ENCODE peak calls at places on chromosome 14, in eight cellular contexts. One of them, this sample, is unnamed.

GRCh38 chr14:29663281-29663801 is 264.3 kb downstream of the PRKD1 start:
- DNase-seq in cardiac fibroblast: peak; percentile 30
- DNase-seq in A673: no peak
- DNase-seq in GM23338: peak; percentile 74
- DNase-seq in IMR-90: no peak
- DNase-seq in LNCaP clone FGC: no peak
- DNase-seq in retinal pigment epithelial cell: no peak
- DNase-seq in sigmoid colon: no peak
- DNase-seq in this sample: no peak

GRCh38 chr14:79668941-79669340 is 542.4 kb downstream of the DIO2 start:
- DNase-seq in cardiac fibroblast: no peak
- DNase-seq in A673: no peak
- DNase-seq in GM23338: no peak
- DNase-seq in IMR-90: no peak
- DNase-seq in LNCaP clone FGC: no peak
- DNase-seq in retinal pigment epithelial cell: peak; percentile 5
- DNase-seq in sigmoid colon: no peak
- DNase-seq in this sample: no peak

GRCh38 chr14:31118892-31119291 is 88.7 kb downstream of the HECTD1 start:
- DNase-seq in cardiac fibroblast: peak; percentile 36
- DNase-seq in A673: no peak
- DNase-seq in GM23338: no peak
- DNase-seq in IMR-90: no peak
- DNase-seq in LNCaP clone FGC: no peak
- DNase-seq in retinal pigment epithelial cell: peak; percentile 4
- DNase-seq in sigmoid colon: no peak
- DNase-seq in this sample: no peak

GRCh38 chr14:77470192-77470870 is 12.4 kb downstream of the AHSA1 start:
- DNase-seq in cardiac fibroblast: no peak
- DNase-seq in A673: peak; percentile 48
- DNase-seq in GM23338: peak; percentile 31
- DNase-seq in IMR-90: no peak
- DNase-seq in LNCaP clone FGC: peak; percentile 75
- DNase-seq in retinal pigment epithelial cell: no peak
- DNase-seq in sigmoid colon: no peak
- DNase-seq in this sample: no peak

GRCh38 chr14:28102814-28103213 is 663.8 kb upstream of the FOXG1 start:
- DNase-seq in cardiac fibroblast: peak; percentile 48
- DNase-seq in A673: no peak
- DNase-seq in GM23338: no peak
- DNase-seq in IMR-90: no peak
- DNase-seq in LNCaP clone FGC: no peak
- DNase-seq in retinal pigment epithelial cell: no peak
- DNase-seq in sigmoid colon: no peak
- DNase-seq in this sample: no peak

GRCh38 chr14:64502476-64503183 is 1.0 kb downstream of the ZBTB25 start:
- DNase-seq in cardiac fibroblast: no peak
- DNase-seq in A673: no peak
- DNase-seq in GM23338: peak; percentile 50
- DNase-seq in IMR-90: peak; percentile 16
- DNase-seq in LNCaP clone FGC: no peak
- DNase-seq in retinal pigment epithelial cell: no peak
- DNase-seq in sigmoid colon: peak; percentile 69
- DNase-seq in this sample: no peak

GRCh38 chr14:95318870-95319311 is 817 bp downstream of the CLMN start:
- DNase-seq in cardiac fibroblast: no peak
- DNase-seq in A673: peak; percentile 43
- DNase-seq in GM23338: peak; percentile 62
- DNase-seq in IMR-90: no peak
- DNase-seq in LNCaP clone FGC: no peak
- DNase-seq in retinal pigment epithelial cell: no peak
- DNase-seq in sigmoid colon: no peak
- DNase-seq in this sample: no peak

GRCh38 chr14:20624495-20625070 is 16.9 kb downstream of the OR6S1 start:
- DNase-seq in cardiac fibroblast: peak; percentile 85
- DNase-seq in A673: peak; percentile 73
- DNase-seq in GM23338: peak; percentile 91
- DNase-seq in IMR-90: peak; percentile 60
- DNase-seq in LNCaP clone FGC: no peak
- DNase-seq in retinal pigment epithelial cell: no peak
- DNase-seq in sigmoid colon: peak; percentile 81
- DNase-seq in this sample: no peak

GRCh38 chr14:76212242-76212641 is 60.5 kb downstream of the GPATCH2L start:
- DNase-seq in cardiac fibroblast: no peak
- DNase-seq in A673: no peak
- DNase-seq in GM23338: no peak
- DNase-seq in IMR-90: no peak
- DNase-seq in LNCaP clone FGC: no peak
- DNase-seq in retinal pigment epithelial cell: no peak
- DNase-seq in sigmoid colon: no peak
- DNase-seq in this sample: no peak

GRCh38 chr14:87690076-87690661 is 302.8 kb downstream of the GALC start:
- DNase-seq in cardiac fibroblast: no peak
- DNase-seq in A673: peak; percentile 19
- DNase-seq in GM23338: peak; percentile 50
- DNase-seq in IMR-90: no peak
- DNase-seq in LNCaP clone FGC: no peak
- DNase-seq in retinal pigment epithelial cell: no peak
- DNase-seq in sigmoid colon: no peak
- DNase-seq in this sample: no peak

GRCh38 chr14:21257395-21258193 is 11.6 kb downstream of the HNRNPC start:
- DNase-seq in cardiac fibroblast: no peak
- DNase-seq in A673: no peak
- DNase-seq in GM23338: no peak
- DNase-seq in IMR-90: no peak
- DNase-seq in LNCaP clone FGC: no peak
- DNase-seq in retinal pigment epithelial cell: no peak
- DNase-seq in sigmoid colon: no peak
- DNase-seq in this sample: no peak

GRCh38 chr14:24965934-24966593 is 83.9 kb downstream of the STXBP6 start:
- DNase-seq in cardiac fibroblast: peak; percentile 70
- DNase-seq in A673: peak; percentile 7
- DNase-seq in GM23338: no peak
- DNase-seq in IMR-90: peak; percentile 90
- DNase-seq in LNCaP clone FGC: no peak
- DNase-seq in retinal pigment epithelial cell: peak; percentile 95
- DNase-seq in sigmoid colon: peak; percentile 81
- DNase-seq in this sample: peak; percentile 90

GRCh38 chr14:34093878-34094277 is 143.0 kb upstream of the EGLN3 start:
- DNase-seq in cardiac fibroblast: no peak
- DNase-seq in A673: no peak
- DNase-seq in GM23338: no peak
- DNase-seq in IMR-90: no peak
- DNase-seq in LNCaP clone FGC: no peak
- DNase-seq in retinal pigment epithelial cell: no peak
- DNase-seq in sigmoid colon: no peak
- DNase-seq in this sample: no peak

GRCh38 chr14:24483604-24484252 is 24.3 kb downstream of the CMA1 start:
- DNase-seq in cardiac fibroblast: peak; percentile 21
- DNase-seq in A673: no peak
- DNase-seq in GM23338: no peak
- DNase-seq in IMR-90: peak; percentile 27
- DNase-seq in LNCaP clone FGC: no peak
- DNase-seq in retinal pigment epithelial cell: no peak
- DNase-seq in sigmoid colon: no peak
- DNase-seq in this sample: no peak

GRCh38 chr14:50859296-50859624 is 12.6 kb upstream of the ABHD12B start:
- DNase-seq in cardiac fibroblast: no peak
- DNase-seq in A673: no peak
- DNase-seq in GM23338: no peak
- DNase-seq in IMR-90: no peak
- DNase-seq in LNCaP clone FGC: no peak
- DNase-seq in retinal pigment epithelial cell: no peak
- DNase-seq in sigmoid colon: no peak
- DNase-seq in this sample: no peak
- H3K4me3 ChIP-seq in cardiac fibroblast: peak overlapping the region; percentile 45
- H3K4me3 ChIP-seq in A673: peak overlapping the region; percentile 49
- H3K4me3 ChIP-seq in GM23338: no peak overlapping the region
- H3K4me3 ChIP-seq in IMR-90: no peak overlapping the region
- H3K4me3 ChIP-seq in LNCaP clone FGC: no peak overlapping the region
- H3K4me3 ChIP-seq in retinal pigment epithelial cell: peak overlapping the region; percentile 62
- H3K4me3 ChIP-seq in sigmoid colon: peak overlapping the region; percentile 61
- H3K4me3 ChIP-seq in this sample: peak overlapping the region; percentile 51

DNA sequence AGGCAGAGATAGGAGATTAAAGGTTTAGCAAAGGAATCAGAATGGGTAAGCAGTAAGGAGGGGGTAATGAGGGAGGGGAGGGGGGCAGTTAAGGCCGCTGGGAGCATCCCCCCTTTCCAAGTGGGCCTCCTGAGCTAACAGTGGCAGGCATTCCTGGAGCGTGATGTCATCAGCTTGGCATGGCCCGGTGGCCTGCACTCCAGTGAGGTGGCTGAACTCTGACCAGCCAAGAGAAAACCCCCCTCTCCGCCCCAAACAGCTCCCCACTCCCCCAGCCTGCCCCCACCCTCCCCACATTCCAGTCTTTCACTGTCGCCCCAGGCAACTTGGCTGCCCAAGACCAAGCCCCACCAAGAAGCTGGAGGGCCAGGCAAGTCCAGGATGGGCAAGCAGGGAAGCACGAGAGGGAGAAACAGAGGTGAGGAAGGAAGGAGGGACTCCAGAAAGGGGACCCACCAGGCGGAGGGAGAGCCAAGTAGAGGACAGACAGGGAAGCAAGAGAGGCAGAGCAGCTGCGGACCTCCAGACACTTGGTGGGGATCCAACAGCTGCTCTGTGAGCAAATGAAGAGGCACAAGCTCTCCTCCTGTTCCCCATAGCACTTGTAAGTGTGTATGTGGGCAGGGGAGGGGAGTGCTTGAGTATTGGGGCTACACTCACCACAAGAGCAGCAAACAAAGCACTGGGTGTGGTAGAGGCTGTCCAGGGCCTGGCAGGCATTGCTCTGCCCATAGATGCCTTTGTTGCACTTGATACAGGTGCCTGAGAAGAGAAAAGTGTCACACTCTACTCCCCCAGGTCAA is 4.5 kb downstream of the AJUBA start:
- DNase-seq in cardiac fibroblast: peak; percentile 73
- DNase-seq in A673: no peak
- DNase-seq in GM23338: peak; percentile 96
- DNase-seq in IMR-90: peak; percentile 67
- DNase-seq in LNCaP clone FGC: no peak
- DNase-seq in retinal pigment epithelial cell: peak; percentile 86
- DNase-seq in sigmoid colon: peak; percentile 78
- DNase-seq in this sample: no peak
- H3K4me3 ChIP-seq in cardiac fibroblast: no peak overlapping the region
- H3K4me3 ChIP-seq in A673: no peak overlapping the region
- H3K4me3 ChIP-seq in GM23338: peak overlapping the region; percentile 70
- H3K4me3 ChIP-seq in IMR-90: peak overlapping the region; percentile 7
- H3K4me3 ChIP-seq in LNCaP clone FGC: no peak overlapping the region
- H3K4me3 ChIP-seq in retinal pigment epithelial cell: peak overlapping the region; percentile 8
- H3K4me3 ChIP-seq in sigmoid colon: no peak overlapping the region
- H3K4me3 ChIP-seq in this sample: peak overlapping the region; percentile 16

GRCh38 chr14:85528882-85529585 is 910 bp upstream of the FLRT2 start:
- DNase-seq in cardiac fibroblast: peak; percentile 87
- DNase-seq in A673: peak; percentile 61
- DNase-seq in GM23338: peak; percentile 25
- DNase-seq in IMR-90: peak; percentile 72
- DNase-seq in LNCaP clone FGC: no peak
- DNase-seq in retinal pigment epithelial cell: no peak
- DNase-seq in sigmoid colon: no peak
- DNase-seq in this sample: no peak

GRCh38 chr14:85531141-85531593 is 1.2 kb downstream of the FLRT2 start:
- DNase-seq in cardiac fibroblast: peak; percentile 80
- DNase-seq in A673: peak; percentile 80
- DNase-seq in GM23338: peak; percentile 81
- DNase-seq in IMR-90: peak; percentile 58
- DNase-seq in LNCaP clone FGC: no peak
- DNase-seq in retinal pigment epithelial cell: no peak
- DNase-seq in sigmoid colon: peak; percentile 66
- DNase-seq in this sample: no peak

GRCh38 chr14:85528080-85528881 is 1.7 kb upstream of the FLRT2 start:
- DNase-seq in cardiac fibroblast: peak; percentile 93
- DNase-seq in A673: peak; percentile 90
- DNase-seq in GM23338: peak; percentile 69
- DNase-seq in IMR-90: peak; percentile 90
- DNase-seq in LNCaP clone FGC: peak; percentile 52
- DNase-seq in retinal pigment epithelial cell: no peak
- DNase-seq in sigmoid colon: peak; percentile 66
- DNase-seq in this sample: peak; percentile 79

GRCh38 chr14:85530626-85531025 is 682 bp downstream of the FLRT2 start:
- DNase-seq in cardiac fibroblast: no peak
- DNase-seq in A673: no peak
- DNase-seq in GM23338: no peak
- DNase-seq in IMR-90: no peak
- DNase-seq in LNCaP clone FGC: no peak
- DNase-seq in retinal pigment epithelial cell: no peak
- DNase-seq in sigmoid colon: no peak
- DNase-seq in this sample: no peak

DNA sequence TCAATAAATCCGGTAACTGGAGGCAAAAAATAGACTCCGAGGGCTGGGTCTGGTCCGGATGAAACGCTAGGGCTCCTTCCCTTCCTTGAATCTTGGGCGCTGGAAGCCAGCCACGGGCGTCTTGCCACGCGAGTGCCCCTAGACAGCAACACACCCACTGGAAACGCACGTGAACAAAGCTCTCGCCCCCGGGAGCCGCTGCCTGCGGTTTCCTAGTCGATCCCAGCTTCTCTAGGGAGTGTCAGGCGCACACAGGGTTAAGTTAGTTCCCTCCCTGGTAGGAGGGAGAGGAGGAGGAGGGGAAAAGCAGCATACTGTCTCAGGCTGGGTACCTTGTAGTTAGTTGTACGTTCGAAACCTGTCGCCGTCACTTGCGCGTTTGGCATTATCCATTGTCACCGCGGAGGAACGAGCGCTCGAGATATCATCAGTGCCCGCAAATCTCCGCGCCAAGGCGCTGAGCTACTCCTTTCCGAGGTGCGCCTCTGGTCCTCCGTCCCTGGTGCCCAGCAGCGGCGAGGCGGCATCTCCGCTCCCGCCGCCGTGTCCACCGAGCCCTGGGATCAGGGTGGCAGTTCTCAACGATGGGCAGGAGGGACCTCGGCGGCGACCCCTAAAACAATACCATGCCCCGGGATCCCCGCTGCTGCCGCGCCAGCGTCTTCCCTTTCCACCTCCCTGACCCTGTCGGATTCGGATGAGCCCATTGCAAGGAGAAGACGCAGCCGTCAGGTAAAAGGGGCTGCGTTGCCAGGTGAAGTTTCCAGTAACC is at the start of gene FLRT2:
- DNase-seq in cardiac fibroblast: peak; percentile 71
- DNase-seq in A673: peak; percentile 88
- DNase-seq in GM23338: peak; percentile 72
- DNase-seq in IMR-90: peak; percentile 44
- DNase-seq in LNCaP clone FGC: no peak
- DNase-seq in retinal pigment epithelial cell: no peak
- DNase-seq in sigmoid colon: peak; percentile 74
- DNase-seq in this sample: no peak
- H3K4me3 ChIP-seq in cardiac fibroblast: peak within 1 kb of the TSS; percentile 93
- H3K4me3 ChIP-seq in A673: peak within 1 kb of the TSS; percentile 77
- H3K4me3 ChIP-seq in GM23338: peak within 1 kb of the TSS; percentile 83
- H3K4me3 ChIP-seq in IMR-90: peak within 1 kb of the TSS; percentile 67
- H3K4me3 ChIP-seq in LNCaP clone FGC: no peak within 1 kb of the TSS
- H3K4me3 ChIP-seq in retinal pigment epithelial cell: peak within 1 kb of the TSS; percentile 99
- H3K4me3 ChIP-seq in sigmoid colon: peak within 1 kb of the TSS; percentile 65
- H3K4me3 ChIP-seq in this sample: peak within 1 kb of the TSS; percentile 96

DNA sequence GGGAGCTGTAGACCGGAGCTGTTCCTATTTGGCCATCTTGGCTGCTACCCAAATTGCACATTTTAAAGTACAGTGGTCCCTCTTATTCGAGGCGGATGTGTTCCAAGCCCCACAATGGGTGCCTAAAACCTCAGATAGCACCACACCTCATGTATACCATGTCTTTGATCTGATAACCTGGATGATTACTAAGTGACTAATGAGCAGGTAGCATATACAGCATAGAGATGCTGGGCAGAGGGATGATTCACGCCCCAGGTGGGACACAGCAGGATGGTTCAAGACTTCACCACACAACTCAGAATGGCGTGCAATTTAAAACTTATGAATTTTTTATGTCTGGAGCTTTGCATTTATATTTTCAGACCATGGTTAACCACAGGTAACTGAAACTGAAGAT is 255.0 kb downstream of the AKAP6 start:
- DNase-seq in cardiac fibroblast: no peak
- DNase-seq in A673: no peak
- DNase-seq in GM23338: no peak
- DNase-seq in IMR-90: no peak
- DNase-seq in LNCaP clone FGC: no peak
- DNase-seq in retinal pigment epithelial cell: no peak
- DNase-seq in sigmoid colon: no peak
- DNase-seq in this sample: no peak
- H3K4me3 ChIP-seq in cardiac fibroblast: no peak overlapping the region
- H3K4me3 ChIP-seq in A673: no peak overlapping the region
- H3K4me3 ChIP-seq in GM23338: no peak overlapping the region
- H3K4me3 ChIP-seq in IMR-90: no peak overlapping the region
- H3K4me3 ChIP-seq in LNCaP clone FGC: no peak overlapping the region
- H3K4me3 ChIP-seq in retinal pigment epithelial cell: no peak overlapping the region
- H3K4me3 ChIP-seq in sigmoid colon: no peak overlapping the region
- H3K4me3 ChIP-seq in this sample: no peak overlapping the region